ENCODE peak calls at places on chromosomes 6 and 20, in seven cellular contexts. B is CD8-positive, alpha-beta T cell; O is dorsolateral prefrontal cortex; T is Calu3; Y is MCF 10A; J is ovary; A is BJ. E is an unnamed sample.

GRCh38 chr20:23151008-23151703 is 65.0 kb upstream of the CD93 start:
- DNase-seq in A (no peak), J (no peak), T (no peak), O (no peak), Y (no peak), B (no peak), E (no peak)

GRCh38 chr20:39190666-39191570 is 228.8 kb downstream of the DHX35 start:
- DNase-seq in A (no peak), O (no peak), Y (peak), T (peak), J (no peak), B (no peak), E (peak)

GRCh38 chr6:4774715-4775590 is 1.3 kb upstream of the CDYL start:
- DNase-seq in T (peak), A (no peak), Y (no peak), O (no peak), J (no peak), B (peak), E (peak)

GRCh38 chr6:168156742-168157265 is 77.8 kb upstream of the FRMD1 start:
- DNase-seq in J (no peak), T (no peak), A (no peak), O (no peak), Y (no peak), B (peak), E (no peak)

GRCh38 chr6:67184405-67184804 is 1450.7 kb upstream of the ADGRB3 start:
- DNase-seq in A (no peak), Y (no peak), T (no peak), B (no peak), O (no peak), J (no peak), E (no peak)

GRCh38 chr20:62587757-62588402 is 54.4 kb upstream of the SLCO4A1 start:
- DNase-seq in A (no peak), B (no peak), Y (peak), J (no peak), T (no peak), O (no peak), E (peak)

GRCh38 chr6:30113843-30114242 is 953 bp upstream of the TRIM31 start:
- DNase-seq in Y (no peak), B (no peak), A (no peak), T (no peak), O (no peak), J (no peak), E (no peak)

GRCh38 chr20:20235681-20236080 is 132.2 kb upstream of the INSM1 start:
- DNase-seq in Y (no peak), B (no peak), A (no peak), J (no peak), O (no peak), T (no peak), E (no peak)

GRCh38 chr6:15907914-15908518 is 220.9 kb upstream of the MYLIP start:
- DNase-seq in O (no peak), J (no peak), Y (no peak), A (no peak), B (no peak), T (peak), E (no peak)

GRCh38 chr20:40085513-40085912 is 603.5 kb downstream of the MAFB start:
- DNase-seq in O (no peak), J (no peak), Y (no peak), T (no peak), B (no peak), A (no peak), E (no peak)

GRCh38 chr6:105209950-105210706 is 30.3 kb upstream of the POPDC3 start:
- DNase-seq in A (peak), T (peak), O (no peak), J (no peak), B (no peak), Y (peak), E (peak)

GRCh38 chr20:44342240-44342639 is 5.4 kb downstream of the R3HDML start:
- DNase-seq in Y (no peak), O (no peak), B (no peak), A (no peak), T (no peak), J (no peak), E (peak)

GRCh38 chr6:151998784-151999183 is 191.3 kb downstream of the ESR1 start:
- DNase-seq in O (no peak), Y (no peak), T (no peak), A (peak), B (no peak), J (no peak), E (no peak)

GRCh38 chr6:105592329-105592728 is 189.4 kb upstream of the PREP start:
- DNase-seq in Y (peak), T (peak), B (no peak), A (peak), O (no peak), J (no peak), E (no peak)

GRCh38 chr20:6783752-6784725 is 16.6 kb downstream of the BMP2 start:
- DNase-seq in O (no peak), B (no peak), T (no peak), Y (no peak), A (peak), J (no peak), E (no peak)

GRCh38 chr6:159852877-159853276 is 37.9 kb upstream of the MAS1 start:
- DNase-seq in A (no peak), Y (peak), B (no peak), T (peak), J (no peak), O (no peak), E (no peak)

GRCh38 chr20:62815066-62815991 is 1.5 kb upstream of the COL9A3 start:
- DNase-seq in T (peak), O (no peak), A (no peak), B (no peak), Y (peak), J (no peak), E (peak)

GRCh38 chr20:10432079-10432478 is 1.9 kb downstream of the MKKS start:
- DNase-seq in A (no peak), T (no peak), O (no peak), J (no peak), B (no peak), Y (peak), E (no peak)

GRCh38 chr6:156262014-156262413 is 515.2 kb upstream of the ARID1B start:
- DNase-seq in O (no peak), B (no peak), J (no peak), Y (peak), A (no peak), T (peak), E (no peak)

GRCh38 chr20:12201289-12201991 is 283.7 kb downstream of the BTBD3 start:
- DNase-seq in T (no peak), O (no peak), B (no peak), J (no peak), Y (peak), A (no peak), E (no peak)

GRCh38 chr20:18853216-18853615 is 39.6 kb downstream of the SCP2D1 start:
- DNase-seq in T (no peak), Y (no peak), B (no peak), A (no peak), J (no peak), O (no peak), E (no peak)

GRCh38 chr20:63696311-63696627 is 183 bp upstream of the TNFRSF6B start:
- DNase-seq in O (no peak), B (peak), J (no peak), Y (peak), A (no peak), T (no peak), E (peak)

GRCh38 chr6:117195728-117196127 is 69.6 kb upstream of the VGLL2 start:
- DNase-seq in O (no peak), B (no peak), Y (peak), J (no peak), T (peak), A (no peak), E (no peak)

GRCh38 chr6:140485740-140486467 is 1111.5 kb upstream of the CITED2 start:
- DNase-seq in A (peak), O (peak), B (no peak), J (peak), Y (peak), T (peak), E (peak)

GRCh38 chr6:143397229-143398222 is 53.0 kb downstream of the ADAT2 start:
- DNase-seq in T (peak), A (peak), B (peak), J (no peak), O (no peak), Y (peak), E (no peak)

GRCh38 chr6:148445620-148446019 is 103.0 kb downstream of the SASH1 start:
- DNase-seq in Y (peak), T (no peak), J (no peak), O (no peak), B (no peak), A (no peak), E (peak)

GRCh38 chr6:27761391-27761790 is 150.8 kb downstream of the OR2B2 start:
- DNase-seq in B (peak), O (no peak), T (no peak), Y (peak), J (no peak), A (no peak), E (peak)

GRCh38 chr6:53611342-53611741 is 54.2 kb downstream of the KLHL31 start:
- DNase-seq in J (no peak), A (no peak), B (no peak), Y (peak), T (no peak), O (no peak), E (no peak)

GRCh38 chr6:41568585-41569384 is 22.6 kb downstream of the FOXP4 start:
- DNase-seq in Y (no peak), O (no peak), T (no peak), B (no peak), J (no peak), A (no peak), E (no peak)

GRCh38 chr20:22824077-22824476 is 211.0 kb upstream of the SSTR4 start:
- DNase-seq in B (no peak), Y (no peak), T (no peak), O (no peak), A (no peak), J (no peak), E (no peak)

GRCh38 chr20:45229264-45230056 is 8.3 kb downstream of the SEMG2 start:
- DNase-seq in A (no peak), T (peak), Y (peak), O (no peak), J (no peak), B (no peak), E (no peak)

GRCh38 chr20:59955131-59955796 is 3.0 kb upstream of the CDH26 start:
- DNase-seq in O (no peak), J (no peak), B (no peak), A (no peak), T (peak), Y (no peak), E (no peak)

GRCh38 chr6:116779569-116780164 is 14.1 kb upstream of the FAM162B start:
- DNase-seq in Y (peak), B (no peak), T (peak), O (no peak), A (no peak), J (no peak), E (peak)

GRCh38 chr6:43286995-43287716 is 10.9 kb upstream of the SLC22A7 start:
- DNase-seq in B (no peak), A (no peak), O (no peak), T (no peak), J (no peak), Y (no peak), E (peak)

GRCh38 chr6:30493643-30494250 is 4.4 kb downstream of the HLA-E start:
- DNase-seq in Y (no peak), A (no peak), B (peak), O (no peak), J (peak), T (no peak), E (peak)

GRCh38 chr6:53961679-53962370 is 149.4 kb upstream of the MLIP start:
- DNase-seq in O (no peak), B (no peak), J (no peak), T (no peak), Y (no peak), A (no peak), E (peak)

GRCh38 chr20:19419420-19419819 is 207.0 kb downstream of the SLC24A3 start:
- DNase-seq in Y (no peak), T (no peak), A (no peak), B (no peak), J (no peak), O (no peak), E (no peak)

GRCh38 chr20:7696311-7696710 is 243.9 kb downstream of the HAO1 start:
- DNase-seq in J (no peak), Y (no peak), T (no peak), O (no peak), B (no peak), A (no peak), E (no peak)

GRCh38 chr20:34111057-34111711 is 859 bp downstream of the EIF2S2 start:
- DNase-seq in B (no peak), T (peak), Y (peak), J (no peak), A (peak), O (no peak), E (peak)

GRCh38 chr6:110878751-110879539 is 4.4 kb downstream of the AMD1 start:
- DNase-seq in J (no peak), Y (peak), T (peak), O (peak), A (no peak), B (no peak), E (peak)

GRCh38 chr6:21856844-21857243 is 263.3 kb downstream of the SOX4 start:
- DNase-seq in A (no peak), Y (peak), B (no peak), T (no peak), J (no peak), O (no peak), E (no peak)
- TF ChIP-seq CTCF in A (no peak), Y (no peak), B (no peak), T (no peak), J (no peak), O (no peak), E (no peak)

DNA sequence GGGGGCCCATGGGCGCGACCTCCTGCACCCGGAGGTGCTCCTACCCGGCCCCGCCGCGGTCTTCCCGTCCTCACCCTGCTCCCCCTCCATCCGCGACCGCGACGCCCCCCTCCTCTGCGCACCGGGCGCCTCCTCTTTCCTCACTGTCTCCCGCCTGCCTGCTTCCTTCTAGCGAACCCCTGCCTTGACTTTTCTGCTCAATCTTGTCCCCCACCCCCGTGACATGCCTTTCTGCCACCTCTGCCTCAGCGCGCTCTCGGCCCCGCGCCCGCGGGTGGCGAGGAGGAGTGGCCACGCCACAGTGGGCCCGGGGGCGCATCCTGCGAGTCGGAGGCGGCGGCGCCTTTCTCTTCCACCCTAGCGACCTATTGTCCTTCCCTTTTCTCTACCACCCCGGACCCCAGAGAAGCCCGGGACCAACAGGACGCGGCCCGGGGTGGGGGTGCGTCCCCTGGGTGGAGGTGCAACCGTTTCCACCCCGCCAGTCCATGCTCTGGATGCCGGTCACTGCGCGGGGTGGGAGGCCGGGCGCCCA is 2.1 kb downstream of the PDE10A start:
- DNase-seq in B (no peak), O (no peak), J (no peak), A (no peak), T (peak), Y (no peak), E (peak)
- TF ChIP-seq CTCF in B (no peak), O (no peak), J (no peak), A (no peak), T (no peak), Y (no peak), E (no peak)

GRCh38 chr6:127191716-127192115 is 73.2 kb downstream of the RSPO3 start:
- DNase-seq in J (no peak), T (no peak), A (no peak), Y (no peak), O (no peak), B (no peak), E (peak)

GRCh38 chr6:127192911-127193503 is 73.7 kb upstream of the RNF146 start:
- DNase-seq in O (no peak), Y (peak), A (peak), J (no peak), B (no peak), T (no peak), E (no peak)

GRCh38 chr6:127186889-127187288 is 68.4 kb downstream of the RSPO3 start:
- DNase-seq in B (peak), O (peak), J (no peak), A (no peak), T (peak), Y (peak), E (no peak)

GRCh38 chr6:127188752-127189151 is 70.3 kb downstream of the RSPO3 start:
- DNase-seq in Y (no peak), O (no peak), T (no peak), A (no peak), J (no peak), B (no peak), E (no peak)

GRCh38 chr6:127190552-127190951 is 72.1 kb downstream of the RSPO3 start:
- DNase-seq in B (no peak), Y (peak), O (no peak), A (no peak), T (no peak), J (no peak), E (no peak)
- TF ChIP-seq CTCF in B (no peak), Y (peak), O (peak), A (peak), T (no peak), J (no peak), E (peak)

DNA sequence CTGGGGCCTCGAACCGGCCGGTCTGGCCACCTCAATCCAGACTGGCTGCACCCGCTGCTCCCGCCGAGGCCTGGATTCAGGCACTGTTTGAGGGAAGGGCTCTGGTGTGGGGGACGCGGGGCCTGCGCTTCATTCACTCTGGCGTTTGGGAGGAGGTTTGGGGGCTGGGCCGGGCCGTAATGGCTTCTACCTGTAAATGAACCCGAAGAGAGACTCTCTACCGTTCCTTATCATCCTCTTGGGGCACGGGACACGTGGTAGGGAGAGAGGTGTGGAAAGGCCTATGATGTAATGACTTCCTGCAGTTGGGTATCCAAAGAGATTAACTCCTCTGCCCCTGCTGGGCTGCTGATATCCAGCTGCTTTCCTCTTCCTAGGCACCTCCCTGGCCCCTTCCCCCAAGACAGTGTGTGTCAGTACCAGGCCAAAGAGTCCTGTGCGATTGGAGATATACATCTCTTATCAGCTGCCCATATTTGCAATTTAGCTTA is 1.8 kb downstream of the FOXO3 start:
- DNase-seq in O (peak), A (no peak), T (peak), Y (peak), J (peak), B (no peak), E (peak)
- TF ChIP-seq CTCF in O (no peak), A (no peak), T (no peak), Y (no peak), J (no peak), B (no peak), E (no peak)

DNA sequence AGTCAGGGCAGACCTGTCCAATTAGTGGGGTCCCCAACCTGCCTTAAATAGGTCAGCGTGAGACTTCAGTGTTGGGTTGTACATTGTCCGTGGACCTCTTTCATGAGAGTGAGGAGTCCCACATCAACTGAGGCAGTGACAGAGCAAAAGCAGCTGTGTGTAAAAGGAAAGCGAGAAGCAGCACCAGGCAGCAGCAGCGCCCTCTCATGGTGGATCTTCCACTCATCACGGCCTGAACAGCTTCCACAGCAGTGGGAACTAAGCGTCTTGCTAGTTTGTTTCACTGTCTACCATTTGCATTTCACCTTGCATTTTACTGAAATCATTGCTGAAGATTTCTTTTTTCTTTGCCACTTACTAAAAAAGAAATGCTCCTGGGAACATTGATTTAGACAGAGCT is 333.8 kb downstream of the PKHD1 start:
- DNase-seq in B (no peak), O (no peak), Y (peak), A (no peak), T (peak), J (no peak), E (no peak)
- TF ChIP-seq CTCF in B (no peak), O (no peak), Y (peak), A (no peak), T (peak), J (no peak), E (no peak)